ENCODE peak calls at places on chromosomes 11 and 22, in six cellular contexts. P is activated T-cell treated with anti-CD3 and anti-CD28 coated beads for 24 hours; O is natural killer cell treated with Interleukin-12 subunit alpha and Interleukin-12 subunit beta and Interleukin-15 and Interleukin-18, amount 100 ng/mL, for 72 hours; L is EL; T is cardiac fibroblast; D is stimulated activated CD4-positive, alpha-beta T cell treated with anti-CD3 and anti-CD28 coated beads, Interleukin-15, amount 100 ng/mL, for 48 hours. Y is an unnamed sample.

GRCh38 chr22:30733081-30733680 is 38.5 kb downstream of the OSBP2 start:
- DNase-seq in P (no peak), O (no peak), L (peak), T (peak), D (no peak), Y (no peak)

GRCh38 chr22:17872491-17872890 is 98.2 kb upstream of the BID start:
- DNase-seq in P (no peak), O (no peak), L (no peak), T (no peak), D (no peak), Y (no peak)

GRCh38 chr22:25067851-25068421 is 115.4 kb downstream of the KIAA1671 start:
- DNase-seq in P (peak), O (peak), L (no peak), T (no peak), D (peak), Y (no peak)

GRCh38 chr11:110735431-110736157 is 23.4 kb upstream of the ARHGAP20 start:
- DNase-seq in P (no peak), O (no peak), L (no peak), T (no peak), D (no peak), Y (no peak)

GRCh38 chr22:36252754-36253522 is at the start of gene APOL1:
- DNase-seq in P (peak), O (peak), L (peak), T (peak), D (no peak), Y (no peak)

GRCh38 chr11:119592642-119593041 is 136.4 kb downstream of the NECTIN1 start:
- DNase-seq in P (no peak), O (no peak), L (no peak), T (peak), D (no peak), Y (no peak)

GRCh38 chr11:66835762-66836405 is 7.4 kb upstream of the RCE1 start:
- DNase-seq in P (no peak), O (no peak), L (no peak), T (peak), D (no peak), Y (no peak)

GRCh38 chr11:65384301-65384889 is 1.9 kb upstream of the SLC25A45 start:
- DNase-seq in P (no peak), O (no peak), L (peak), T (peak), D (no peak), Y (no peak)

GRCh38 chr11:75689861-75690641 is 21.2 kb upstream of the MAP6 start:
- DNase-seq in P (no peak), O (no peak), L (peak), T (no peak), D (no peak), Y (no peak)

GRCh38 chr11:93131709-93132108 is 66.1 kb downstream of the SLC36A4 start:
- DNase-seq in P (no peak), O (no peak), L (no peak), T (no peak), D (no peak), Y (no peak)

GRCh38 chr11:85898456-85898855 is 43.3 kb downstream of the CCDC83 start:
- DNase-seq in P (no peak), O (no peak), L (no peak), T (no peak), D (no peak), Y (no peak)

GRCh38 chr11:38503876-38504275 is 1905.8 kb upstream of the RAG2 start:
- DNase-seq in P (no peak), O (no peak), L (no peak), T (no peak), D (no peak), Y (no peak)

GRCh38 chr11:102109896-102110760 is at the start of gene YAP1:
- DNase-seq in P (peak), O (peak), L (peak), T (peak), D (peak), Y (no peak)

GRCh38 chr22:23826510-23827350 is 12.1 kb downstream of the DERL3 start:
- DNase-seq in P (no peak), O (no peak), L (peak), T (peak), D (no peak), Y (no peak)

GRCh38 chr22:41873391-41873790 is 40.5 kb downstream of the SREBF2 start:
- DNase-seq in P (no peak), O (no peak), L (no peak), T (no peak), D (no peak), Y (no peak)

GRCh38 chr11:45180158-45180887 is 33.9 kb downstream of the PRDM11 start:
- DNase-seq in P (no peak), O (no peak), L (peak), T (peak), D (no peak), Y (no peak)

GRCh38 chr11:34524696-34525095 is 11.1 kb upstream of the ELF5 start:
- DNase-seq in P (no peak), O (no peak), L (no peak), T (no peak), D (no peak), Y (no peak)

GRCh38 chr11:121449626-121450025 is 2.5 kb upstream of the SORL1 start:
- DNase-seq in P (no peak), O (no peak), L (no peak), T (no peak), D (no peak), Y (no peak)

GRCh38 chr11:104609297-104609696 is 289.0 kb downstream of the CASP12 start:
- DNase-seq in P (peak), O (peak), L (peak), T (peak), D (no peak), Y (peak)

GRCh38 chr11:76217653-76218160 is 11.4 kb upstream of the WNT11 start:
- DNase-seq in P (no peak), O (no peak), L (no peak), T (no peak), D (no peak), Y (no peak)

GRCh38 chr22:35782504-35782903 is 64.8 kb downstream of the APOL5 start:
- DNase-seq in P (no peak), O (no peak), L (peak), T (no peak), D (no peak), Y (no peak)

GRCh38 chr11:57322881-57323467 is 1.8 kb downstream of the TNKS1BP1 start:
- DNase-seq in P (no peak), O (no peak), L (peak), T (no peak), D (no peak), Y (no peak)

GRCh38 chr11:61071880-61072279 is 30.4 kb upstream of the CD5 start:
- DNase-seq in P (no peak), O (no peak), L (no peak), T (no peak), D (no peak), Y (no peak)

GRCh38 chr11:94876645-94877445 is 96.5 kb downstream of the CWC15 start:
- DNase-seq in P (peak), O (peak), L (peak), T (peak), D (peak), Y (no peak)

GRCh38 chr11:46465683-46466082 is 74.1 kb upstream of the CHRM4 start:
- DNase-seq in P (no peak), O (no peak), L (no peak), T (no peak), D (no peak), Y (no peak)

GRCh38 chr22:41197808-41198585 is 7.1 kb upstream of the L3MBTL2 start:
- DNase-seq in P (peak), O (no peak), L (peak), T (no peak), D (peak), Y (peak)

GRCh38 chr11:123413636-123414035 is 16.4 kb upstream of the GRAMD1B start:
- DNase-seq in P (no peak), O (no peak), L (peak), T (no peak), D (no peak), Y (no peak)

GRCh38 chr22:47334596-47334995 is 572.1 kb downstream of the TBC1D22A start:
- DNase-seq in P (no peak), O (no peak), L (no peak), T (no peak), D (no peak), Y (peak)

GRCh38 chr11:18761741-18762140 is 29.9 kb downstream of the PTPN5 start:
- DNase-seq in P (no peak), O (no peak), L (no peak), T (no peak), D (no peak), Y (no peak)

GRCh38 chr22:45202333-45203149 is 38.2 kb downstream of the KIAA0930 start:
- DNase-seq in P (no peak), O (no peak), L (no peak), T (no peak), D (no peak), Y (no peak)

GRCh38 chr11:84390441-84391078 is 1104.4 kb upstream of the CCDC90B start:
- DNase-seq in P (no peak), O (no peak), L (no peak), T (no peak), D (no peak), Y (no peak)

GRCh38 chr11:70335511-70335910 is 62.8 kb upstream of the CTTN start:
- DNase-seq in P (no peak), O (no peak), L (no peak), T (no peak), D (no peak), Y (no peak)

GRCh38 chr11:78039919-78040671 is 17.0 kb upstream of the KCTD14 start:
- DNase-seq in P (no peak), O (peak), L (peak), T (peak), D (no peak), Y (peak)

GRCh38 chr11:95556342-95557151 is 233.0 kb downstream of the FAM76B start:
- DNase-seq in P (peak), O (no peak), L (no peak), T (peak), D (peak), Y (peak)

GRCh38 chr11:85941380-85941973 is 86.3 kb downstream of the CCDC83 start:
- DNase-seq in P (no peak), O (peak), L (peak), T (peak), D (no peak), Y (peak)

GRCh38 chr22:20324139-20324516 is 4.3 kb upstream of the DGCR6L start:
- DNase-seq in P (no peak), O (no peak), L (no peak), T (no peak), D (peak), Y (no peak)

GRCh38 chr22:50118129-50118528 is 28.3 kb downstream of the MOV10L1 start:
- DNase-seq in P (no peak), O (no peak), L (no peak), T (no peak), D (no peak), Y (no peak)